ENCODE peak calls at places on chromosomes 4 and X, in eight cellular contexts. One of them, this sample, is unnamed.

GRCh38 chr4:73401412-73401811 is 2.7 kb upstream of the ALB start:
- DNase-seq in mesendoderm: no peak
- DNase-seq in AG04449: no peak
- DNase-seq in H7: no peak
- DNase-seq in epithelial cell of proximal tubule: no peak
- DNase-seq in WERI-Rb-1: no peak
- DNase-seq in tibial artery: no peak
- DNase-seq in naive thymus-derived CD4-positive, alpha-beta T cell: no peak
- DNase-seq in this sample: no peak

GRCh38 chr4:184347251-184348239 is 126.8 kb downstream of the IRF2 start:
- DNase-seq in mesendoderm: peak; percentile 93
- DNase-seq in AG04449: no peak
- DNase-seq in H7: peak; percentile 89
- DNase-seq in epithelial cell of proximal tubule: no peak
- DNase-seq in WERI-Rb-1: no peak
- DNase-seq in tibial artery: peak; percentile 50
- DNase-seq in naive thymus-derived CD4-positive, alpha-beta T cell: no peak
- DNase-seq in this sample: peak; percentile 91

GRCh38 chr4:42398448-42399355 is 1.4 kb downstream of the SHISA3 start:
- DNase-seq in mesendoderm: peak; percentile 71
- DNase-seq in AG04449: no peak
- DNase-seq in H7: peak; percentile 70
- DNase-seq in epithelial cell of proximal tubule: no peak
- DNase-seq in WERI-Rb-1: peak; percentile 44
- DNase-seq in tibial artery: no peak
- DNase-seq in naive thymus-derived CD4-positive, alpha-beta T cell: no peak
- DNase-seq in this sample: peak; percentile 81

GRCh38 chr4:72094054-72094780 is 62.4 kb downstream of the NPFFR2 start:
- DNase-seq in mesendoderm: peak; percentile 18
- DNase-seq in AG04449: no peak
- DNase-seq in H7: no peak
- DNase-seq in epithelial cell of proximal tubule: no peak
- DNase-seq in WERI-Rb-1: peak; percentile 13
- DNase-seq in tibial artery: peak; percentile 21
- DNase-seq in naive thymus-derived CD4-positive, alpha-beta T cell: no peak
- DNase-seq in this sample: no peak

GRCh38 chr4:86386201-86386600 is 26.3 kb upstream of the MAPK10 start:
- DNase-seq in mesendoderm: peak; percentile 32
- DNase-seq in AG04449: no peak
- DNase-seq in H7: no peak
- DNase-seq in epithelial cell of proximal tubule: no peak
- DNase-seq in WERI-Rb-1: no peak
- DNase-seq in tibial artery: no peak
- DNase-seq in naive thymus-derived CD4-positive, alpha-beta T cell: no peak
- DNase-seq in this sample: no peak

GRCh38 chrX:70033348-70033747 is 16.4 kb downstream of the AWAT2 start:
- DNase-seq in mesendoderm: peak; percentile 62
- DNase-seq in AG04449: no peak
- DNase-seq in H7: peak; percentile 61
- DNase-seq in epithelial cell of proximal tubule: no peak
- DNase-seq in WERI-Rb-1: peak; percentile 80
- DNase-seq in tibial artery: no peak
- DNase-seq in naive thymus-derived CD4-positive, alpha-beta T cell: no peak
- DNase-seq in this sample: peak; percentile 79

GRCh38 chr4:107564326-107564725 is 155.7 kb downstream of the PAPSS1 start:
- DNase-seq in mesendoderm: peak; percentile 57
- DNase-seq in AG04449: no peak
- DNase-seq in H7: no peak
- DNase-seq in epithelial cell of proximal tubule: no peak
- DNase-seq in WERI-Rb-1: no peak
- DNase-seq in tibial artery: no peak
- DNase-seq in naive thymus-derived CD4-positive, alpha-beta T cell: no peak
- DNase-seq in this sample: no peak

GRCh38 chr4:153383131-153383530 is 38.6 kb downstream of the MND1 start:
- DNase-seq in mesendoderm: no peak
- DNase-seq in AG04449: no peak
- DNase-seq in H7: no peak
- DNase-seq in epithelial cell of proximal tubule: no peak
- DNase-seq in WERI-Rb-1: no peak
- DNase-seq in tibial artery: no peak
- DNase-seq in naive thymus-derived CD4-positive, alpha-beta T cell: no peak
- DNase-seq in this sample: no peak

GRCh38 chrX:27057883-27058282 is 405.3 kb downstream of the PPP4R3C start:
- DNase-seq in mesendoderm: no peak
- DNase-seq in AG04449: no peak
- DNase-seq in H7: peak; percentile 8
- DNase-seq in epithelial cell of proximal tubule: no peak
- DNase-seq in WERI-Rb-1: no peak
- DNase-seq in tibial artery: no peak
- DNase-seq in naive thymus-derived CD4-positive, alpha-beta T cell: no peak
- DNase-seq in this sample: no peak

GRCh38 chr4:128393111-128393704 is 105.6 kb upstream of the PGRMC2 start:
- DNase-seq in mesendoderm: no peak
- DNase-seq in AG04449: no peak
- DNase-seq in H7: no peak
- DNase-seq in epithelial cell of proximal tubule: peak; percentile 60
- DNase-seq in WERI-Rb-1: no peak
- DNase-seq in tibial artery: no peak
- DNase-seq in naive thymus-derived CD4-positive, alpha-beta T cell: no peak
- DNase-seq in this sample: no peak

GRCh38 chr4:88159137-88159725 is 792 bp upstream of the ABCG2 start:
- DNase-seq in mesendoderm: peak; percentile 83
- DNase-seq in AG04449: no peak
- DNase-seq in H7: no peak
- DNase-seq in epithelial cell of proximal tubule: no peak
- DNase-seq in WERI-Rb-1: no peak
- DNase-seq in tibial artery: no peak
- DNase-seq in naive thymus-derived CD4-positive, alpha-beta T cell: no peak
- DNase-seq in this sample: peak; percentile 51

GRCh38 chr4:14771091-14771490 is 231.2 kb upstream of the CPEB2 start:
- DNase-seq in mesendoderm: no peak
- DNase-seq in AG04449: no peak
- DNase-seq in H7: no peak
- DNase-seq in epithelial cell of proximal tubule: no peak
- DNase-seq in WERI-Rb-1: no peak
- DNase-seq in tibial artery: no peak
- DNase-seq in naive thymus-derived CD4-positive, alpha-beta T cell: no peak
- DNase-seq in this sample: no peak
- H3K4me3 ChIP-seq in mesendoderm: no peak overlapping the region
- H3K4me3 ChIP-seq in AG04449: no peak overlapping the region
- H3K4me3 ChIP-seq in H7: no peak overlapping the region
- H3K4me3 ChIP-seq in epithelial cell of proximal tubule: no peak overlapping the region
- H3K4me3 ChIP-seq in WERI-Rb-1: no peak overlapping the region
- H3K4me3 ChIP-seq in tibial artery: no peak overlapping the region
- H3K4me3 ChIP-seq in naive thymus-derived CD4-positive, alpha-beta T cell: no peak overlapping the region
- H3K4me3 ChIP-seq in this sample: no peak overlapping the region

DNA sequence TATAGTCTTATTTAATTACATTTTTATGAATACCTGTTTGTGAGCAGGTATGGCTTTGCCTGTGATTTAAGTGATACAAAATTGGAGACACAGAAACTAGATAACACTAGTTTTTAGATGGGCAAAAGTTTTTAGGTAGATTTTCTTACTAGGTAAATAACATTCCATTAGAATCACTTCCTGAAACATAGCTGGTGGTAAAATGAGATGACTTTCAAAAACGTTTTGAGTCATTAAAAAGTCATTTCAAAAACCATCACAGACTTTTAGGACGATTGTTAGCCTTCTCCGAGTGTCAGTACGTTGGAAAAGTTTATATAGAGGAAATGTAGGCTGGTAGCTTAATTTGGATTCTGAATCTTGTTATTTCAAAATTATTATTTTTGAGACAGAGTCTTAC is 18.3 kb downstream of the PTTG2 start:
- DNase-seq in mesendoderm: no peak
- DNase-seq in AG04449: no peak
- DNase-seq in H7: no peak
- DNase-seq in epithelial cell of proximal tubule: no peak
- DNase-seq in WERI-Rb-1: no peak
- DNase-seq in tibial artery: no peak
- DNase-seq in naive thymus-derived CD4-positive, alpha-beta T cell: no peak
- DNase-seq in this sample: no peak
- H3K4me3 ChIP-seq in mesendoderm: no peak overlapping the region
- H3K4me3 ChIP-seq in AG04449: peak overlapping the region; percentile 66
- H3K4me3 ChIP-seq in H7: no peak overlapping the region
- H3K4me3 ChIP-seq in epithelial cell of proximal tubule: peak overlapping the region; percentile 77
- H3K4me3 ChIP-seq in WERI-Rb-1: no peak overlapping the region
- H3K4me3 ChIP-seq in tibial artery: peak overlapping the region; percentile 82
- H3K4me3 ChIP-seq in naive thymus-derived CD4-positive, alpha-beta T cell: peak overlapping the region; percentile 69
- H3K4me3 ChIP-seq in this sample: peak overlapping the region; percentile 48

DNA sequence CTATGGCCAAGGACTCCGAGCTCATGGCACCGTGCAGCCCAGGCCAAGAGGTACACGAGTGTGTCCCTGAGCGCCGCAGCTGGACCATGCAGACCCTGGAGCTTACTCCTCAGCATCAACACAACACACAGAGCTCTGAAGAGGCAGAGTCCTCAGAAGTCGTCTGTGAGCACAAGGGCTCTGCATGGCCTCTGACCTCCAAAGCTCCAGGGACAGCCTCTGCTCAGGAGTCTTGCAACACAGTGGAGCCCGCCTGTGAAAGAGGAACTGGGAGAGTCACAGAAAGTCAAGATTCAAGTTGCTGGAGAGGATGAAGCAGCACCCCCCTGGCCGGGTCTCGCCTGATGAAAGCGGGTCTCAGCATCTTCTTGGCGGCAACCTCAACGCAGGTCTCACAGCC is 2.9 kb downstream of the LRPAP1 start:
- DNase-seq in mesendoderm: no peak
- DNase-seq in AG04449: no peak
- DNase-seq in H7: no peak
- DNase-seq in epithelial cell of proximal tubule: no peak
- DNase-seq in WERI-Rb-1: no peak
- DNase-seq in tibial artery: peak; percentile 61
- DNase-seq in naive thymus-derived CD4-positive, alpha-beta T cell: no peak
- DNase-seq in this sample: no peak
- H3K4me3 ChIP-seq in mesendoderm: no peak overlapping the region
- H3K4me3 ChIP-seq in AG04449: no peak overlapping the region
- H3K4me3 ChIP-seq in H7: no peak overlapping the region
- H3K4me3 ChIP-seq in epithelial cell of proximal tubule: no peak overlapping the region
- H3K4me3 ChIP-seq in WERI-Rb-1: no peak overlapping the region
- H3K4me3 ChIP-seq in tibial artery: no peak overlapping the region
- H3K4me3 ChIP-seq in naive thymus-derived CD4-positive, alpha-beta T cell: no peak overlapping the region
- H3K4me3 ChIP-seq in this sample: no peak overlapping the region

GRCh38 chr4:22483551-22483981 is 32.3 kb downstream of the ADGRA3 start:
- DNase-seq in mesendoderm: no peak
- DNase-seq in AG04449: peak; percentile 41
- DNase-seq in H7: no peak
- DNase-seq in epithelial cell of proximal tubule: no peak
- DNase-seq in WERI-Rb-1: no peak
- DNase-seq in tibial artery: no peak
- DNase-seq in naive thymus-derived CD4-positive, alpha-beta T cell: no peak
- DNase-seq in this sample: no peak
- H3K4me3 ChIP-seq in mesendoderm: no peak overlapping the region
- H3K4me3 ChIP-seq in AG04449: no peak overlapping the region
- H3K4me3 ChIP-seq in H7: no peak overlapping the region
- H3K4me3 ChIP-seq in epithelial cell of proximal tubule: no peak overlapping the region
- H3K4me3 ChIP-seq in WERI-Rb-1: no peak overlapping the region
- H3K4me3 ChIP-seq in tibial artery: no peak overlapping the region
- H3K4me3 ChIP-seq in naive thymus-derived CD4-positive, alpha-beta T cell: no peak overlapping the region
- H3K4me3 ChIP-seq in this sample: no peak overlapping the region

GRCh38 chrX:21905209-21905735 is 35.2 kb upstream of the SMS start:
- DNase-seq in mesendoderm: no peak
- DNase-seq in AG04449: no peak
- DNase-seq in H7: peak; percentile 39
- DNase-seq in epithelial cell of proximal tubule: no peak
- DNase-seq in WERI-Rb-1: no peak
- DNase-seq in tibial artery: no peak
- DNase-seq in naive thymus-derived CD4-positive, alpha-beta T cell: no peak
- DNase-seq in this sample: peak; percentile 97
- H3K4me3 ChIP-seq in mesendoderm: no peak overlapping the region
- H3K4me3 ChIP-seq in AG04449: no peak overlapping the region
- H3K4me3 ChIP-seq in H7: no peak overlapping the region
- H3K4me3 ChIP-seq in epithelial cell of proximal tubule: no peak overlapping the region
- H3K4me3 ChIP-seq in WERI-Rb-1: no peak overlapping the region
- H3K4me3 ChIP-seq in tibial artery: no peak overlapping the region
- H3K4me3 ChIP-seq in naive thymus-derived CD4-positive, alpha-beta T cell: no peak overlapping the region
- H3K4me3 ChIP-seq in this sample: no peak overlapping the region

GRCh38 chrX:38563006-38563405 is 1.7 kb downstream of the TSPAN7 start:
- DNase-seq in mesendoderm: no peak
- DNase-seq in AG04449: no peak
- DNase-seq in H7: no peak
- DNase-seq in epithelial cell of proximal tubule: no peak
- DNase-seq in WERI-Rb-1: no peak
- DNase-seq in tibial artery: no peak
- DNase-seq in naive thymus-derived CD4-positive, alpha-beta T cell: no peak
- DNase-seq in this sample: no peak
- H3K4me3 ChIP-seq in mesendoderm: no peak overlapping the region
- H3K4me3 ChIP-seq in AG04449: no peak overlapping the region
- H3K4me3 ChIP-seq in H7: no peak overlapping the region
- H3K4me3 ChIP-seq in epithelial cell of proximal tubule: no peak overlapping the region
- H3K4me3 ChIP-seq in WERI-Rb-1: no peak overlapping the region
- H3K4me3 ChIP-seq in tibial artery: peak overlapping the region; percentile 61
- H3K4me3 ChIP-seq in naive thymus-derived CD4-positive, alpha-beta T cell: no peak overlapping the region
- H3K4me3 ChIP-seq in this sample: no peak overlapping the region

GRCh38 chrX:155767101-155767878 is 113.9 kb upstream of the VAMP7 start:
- DNase-seq in mesendoderm: peak; percentile 94
- DNase-seq in AG04449: peak; percentile 21
- DNase-seq in H7: peak; percentile 62
- DNase-seq in epithelial cell of proximal tubule: peak; percentile 35
- DNase-seq in WERI-Rb-1: peak; percentile 88
- DNase-seq in tibial artery: peak; percentile 57
- DNase-seq in naive thymus-derived CD4-positive, alpha-beta T cell: peak; percentile 4
- DNase-seq in this sample: peak; percentile 90
- H3K4me3 ChIP-seq in mesendoderm: peak overlapping the region; percentile 22
- H3K4me3 ChIP-seq in AG04449: peak overlapping the region; percentile 58
- H3K4me3 ChIP-seq in H7: peak overlapping the region; percentile 41
- H3K4me3 ChIP-seq in epithelial cell of proximal tubule: peak overlapping the region; percentile 69
- H3K4me3 ChIP-seq in WERI-Rb-1: peak overlapping the region; percentile 64
- H3K4me3 ChIP-seq in tibial artery: peak overlapping the region; percentile 56
- H3K4me3 ChIP-seq in naive thymus-derived CD4-positive, alpha-beta T cell: peak overlapping the region; percentile 16
- H3K4me3 ChIP-seq in this sample: peak overlapping the region; percentile 37